ENCODE peak calls at places on chromosomes 3 and 15, in eight cellular contexts. N, Y, H, D, J, E, Z and Q are unnamed samples.

GRCh38 chr3:179482857-179483256 is 31.6 kb upstream of the GNB4 start:
- DNase-seq in N (no peak), Y (no peak), H (no peak), D (no peak), J (no peak), E (no peak), Z (no peak), Q (no peak)

GRCh38 chr3:8607285-8608040 is 37.1 kb downstream of the SSUH2 start:
- DNase-seq in N (peak), Y (no peak), H (no peak), D (peak), J (no peak), E (peak), Z (peak), Q (peak)

GRCh38 chr15:88621789-88622604 is 857 bp downstream of the AEN start:
- DNase-seq in N (peak), Y (no peak), H (no peak), D (peak), J (peak), E (no peak), Z (no peak), Q (no peak)

GRCh38 chr3:38652934-38653333 is 3.4 kb upstream of the SCN5A start:
- DNase-seq in N (no peak), Y (no peak), H (no peak), D (no peak), J (no peak), E (no peak), Z (no peak), Q (no peak)

GRCh38 chr15:52428297-52428696 is 100.4 kb downstream of the MYO5A start:
- DNase-seq in N (peak), Y (no peak), H (no peak), D (no peak), J (no peak), E (no peak), Z (no peak), Q (no peak)

GRCh38 chr3:13159890-13160289 is 86.7 kb upstream of the IQSEC1 start:
- DNase-seq in N (peak), Y (no peak), H (no peak), D (no peak), J (no peak), E (no peak), Z (no peak), Q (no peak)

GRCh38 chr3:194536883-194537637 is 50.3 kb upstream of the ATP13A3 start:
- DNase-seq in N (peak), Y (no peak), H (no peak), D (peak), J (no peak), E (peak), Z (no peak), Q (peak)

GRCh38 chr3:192365571-192365970 is 361.8 kb downstream of the FGF12 start:
- DNase-seq in N (no peak), Y (no peak), H (no peak), D (peak), J (no peak), E (no peak), Z (no peak), Q (no peak)

GRCh38 chr15:91515188-91515754 is 338.2 kb upstream of the SLCO3A1 start:
- DNase-seq in N (peak), Y (no peak), H (no peak), D (peak), J (no peak), E (peak), Z (no peak), Q (no peak)

GRCh38 chr3:48536116-48536515 is 20.5 kb downstream of the PFKFB4 start:
- DNase-seq in N (no peak), Y (no peak), H (no peak), D (no peak), J (no peak), E (no peak), Z (no peak), Q (no peak)

GRCh38 chr3:98012974-98013373 is 22.1 kb downstream of the GABRR3 start:
- DNase-seq in N (no peak), Y (no peak), H (no peak), D (no peak), J (no peak), E (no peak), Z (no peak), Q (no peak)

GRCh38 chr3:65636326-65636725 is 402.4 kb downstream of the MAGI1 start:
- DNase-seq in N (no peak), Y (no peak), H (no peak), D (no peak), J (no peak), E (no peak), Z (no peak), Q (no peak)

GRCh38 chr3:194989251-194989650 is 281.7 kb downstream of the XXYLT1 start:
- DNase-seq in N (no peak), Y (no peak), H (no peak), D (peak), J (no peak), E (no peak), Z (no peak), Q (no peak)

GRCh38 chr3:126777366-126777765 is 73.3 kb downstream of the CHCHD6 start:
- DNase-seq in N (no peak), Y (peak), H (no peak), D (no peak), J (no peak), E (no peak), Z (no peak), Q (no peak)

GRCh38 chr3:72169561-72170472 is 384.9 kb upstream of the PROK2 start:
- DNase-seq in N (no peak), Y (no peak), H (no peak), D (no peak), J (no peak), E (no peak), Z (no peak), Q (no peak)

GRCh38 chr3:138284957-138285477 is 44.6 kb downstream of the NME9 start:
- DNase-seq in N (no peak), Y (no peak), H (no peak), D (no peak), J (no peak), E (no peak), Z (no peak), Q (no peak)

GRCh38 chr3:58135712-58136543 is 74.8 kb downstream of the DNASE1L3 start:
- DNase-seq in N (no peak), Y (no peak), H (no peak), D (no peak), J (no peak), E (peak), Z (no peak), Q (no peak)

GRCh38 chr3:126910231-126910630 is 72.7 kb upstream of the PLXNA1 start:
- DNase-seq in N (peak), Y (no peak), H (no peak), D (no peak), J (no peak), E (no peak), Z (no peak), Q (no peak)

GRCh38 chr15:31311735-31312134 is 14.9 kb upstream of the KLF13 start:
- DNase-seq in N (no peak), Y (no peak), H (no peak), D (no peak), J (no peak), E (no peak), Z (no peak), Q (no peak)

GRCh38 chr15:85941186-85941855 is 138.3 kb upstream of the AGBL1 start:
- DNase-seq in N (no peak), Y (peak), H (no peak), D (peak), J (no peak), E (no peak), Z (no peak), Q (peak)

GRCh38 chr3:20637729-20638128 is 451.7 kb upstream of the SGO1 start:
- DNase-seq in N (peak), Y (no peak), H (no peak), D (no peak), J (no peak), E (no peak), Z (no peak), Q (no peak)

GRCh38 chr15:41926184-41927056 is 32.6 kb upstream of the SPTBN5 start:
- DNase-seq in N (peak), Y (no peak), H (no peak), D (peak), J (no peak), E (no peak), Z (peak), Q (no peak)

GRCh38 chr3:197519801-197520211 is 36.0 kb downstream of the BDH1 start:
- DNase-seq in N (no peak), Y (no peak), H (no peak), D (no peak), J (no peak), E (no peak), Z (no peak), Q (no peak)

GRCh38 chr3:193730498-193730897 is 137.5 kb downstream of the OPA1 start:
- DNase-seq in N (no peak), Y (no peak), H (no peak), D (no peak), J (no peak), E (no peak), Z (no peak), Q (no peak)

GRCh38 chr3:25783661-25784512 is 644 bp upstream of the NGLY1 start:
- DNase-seq in N (peak), Y (no peak), H (no peak), D (peak), J (no peak), E (no peak), Z (no peak), Q (peak)